ENCODE peak calls at places on chromosomes 3 and 15, in six cellular contexts. M is A549, O is IMR-90, X is body of pancreas, N is HepG2, S is right lobe of liver. R is an unnamed sample.

GRCh38 chr3:61108247-61109019 is 142.8 kb downstream of the FHIT start:
- ATAC-seq in M (no peak), O (no peak), X (no peak), N (no peak), S (no peak), R (no peak)

GRCh38 chr3:16496408-16497222 is 16.9 kb downstream of the RFTN1 start:
- ATAC-seq in M (no peak), O (no peak), X (no peak), N (no peak), S (no peak), R (no peak)

GRCh38 chr3:60013241-60013640 is 963.4 kb upstream of the CFAP20DC start:
- ATAC-seq in M (no peak), O (no peak), X (no peak), N (no peak), S (no peak), R (no peak)

GRCh38 chr3:128950223-128950938 is 43.5 kb downstream of the CFAP92 start:
- ATAC-seq in M (peak), O (peak), X (no peak), N (peak), S (peak), R (no peak)

GRCh38 chr3:169818330-169818729 is 5.6 kb upstream of the LRRC34 start:
- ATAC-seq in M (no peak), O (peak), X (no peak), N (no peak), S (no peak), R (no peak)

GRCh38 chr3:111695584-111696213 is 100.6 kb upstream of the ZBED2 start:
- ATAC-seq in M (peak), O (peak), X (no peak), N (no peak), S (no peak), R (no peak)

GRCh38 chr15:76035593-76035992 is 23.4 kb upstream of the NRG4 start:
- ATAC-seq in M (no peak), O (no peak), X (no peak), N (no peak), S (no peak), R (no peak)

GRCh38 chr3:40464339-40465110 is 7.4 kb downstream of the RPL14 start:
- ATAC-seq in M (peak), O (no peak), X (no peak), N (peak), S (no peak), R (no peak)

GRCh38 chr3:106529738-106530137 is 660.9 kb upstream of the CBLB start:
- ATAC-seq in M (no peak), O (no peak), X (no peak), N (no peak), S (no peak), R (no peak)

GRCh38 chr3:143693506-143693905 is 154.8 kb downstream of the SLC9A9 start:
- ATAC-seq in M (no peak), O (no peak), X (no peak), N (no peak), S (no peak), R (no peak)

GRCh38 chr3:143697975-143698374 is 150.3 kb downstream of the SLC9A9 start:
- ATAC-seq in M (peak), O (no peak), X (no peak), N (peak), S (no peak), R (no peak)

GRCh38 chr3:143700431-143700975 is 147.8 kb downstream of the SLC9A9 start:
- ATAC-seq in M (no peak), O (no peak), X (no peak), N (no peak), S (no peak), R (no peak)

DNA sequence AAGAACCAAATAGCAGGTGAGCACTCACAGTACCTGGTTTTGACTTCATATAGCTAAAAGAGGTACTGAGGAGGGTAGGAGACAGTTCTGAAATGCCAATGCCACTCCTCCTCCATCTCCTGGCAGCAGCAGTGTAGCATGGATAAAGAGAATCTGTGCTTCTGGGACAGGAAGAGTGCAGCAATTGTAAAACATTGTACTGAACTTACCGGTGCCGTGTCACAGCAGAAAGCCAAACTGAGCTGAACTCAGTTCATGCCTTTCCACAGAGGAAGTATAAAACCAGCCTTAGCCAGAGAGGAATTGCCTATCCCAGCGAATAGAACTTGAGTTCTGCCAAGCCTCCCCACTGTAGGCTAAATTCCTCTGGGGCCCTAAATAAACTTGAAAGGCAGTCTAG is 148.9 kb downstream of the SLC9A9 start:
- ATAC-seq in M (no peak), O (no peak), X (no peak), N (no peak), S (no peak), R (no peak)
- TF ChIP-seq POLR2A in M (no peak), O (no peak), X (no peak), N (no peak), S (no peak), R (no peak)

GRCh38 chr3:41632705-41633104 is 329.2 kb downstream of the ULK4 start:
- ATAC-seq in M (no peak), O (no peak), X (no peak), N (peak), S (no peak), R (no peak)
- TF ChIP-seq POLR2A in M (no peak), O (no peak), X (no peak), N (no peak), S (no peak), R (no peak)

GRCh38 chr3:46861293-46861995 is 1.8 kb downstream of the MYL3 start:
- ATAC-seq in M (no peak), O (no peak), X (no peak), N (peak), S (no peak), R (no peak)
- TF ChIP-seq POLR2A in M (no peak), O (no peak), X (no peak), N (no peak), S (no peak), R (no peak)

GRCh38 chr15:62453979-62454378 is 288.9 kb upstream of the C2CD4B start:
- ATAC-seq in M (no peak), O (peak), X (no peak), N (no peak), S (no peak), R (no peak)

GRCh38 chr15:62455441-62455921 is 290.4 kb upstream of the C2CD4B start:
- ATAC-seq in M (no peak), O (peak), X (no peak), N (no peak), S (no peak), R (no peak)

GRCh38 chr15:62454567-62455172 is 289.6 kb upstream of the C2CD4B start:
- ATAC-seq in M (no peak), O (peak), X (no peak), N (no peak), S (no peak), R (no peak)

GRCh38 chr15:62457100-62457499 is 292.0 kb upstream of the C2CD4B start:
- ATAC-seq in M (no peak), O (no peak), X (no peak), N (no peak), S (no peak), R (no peak)

DNA sequence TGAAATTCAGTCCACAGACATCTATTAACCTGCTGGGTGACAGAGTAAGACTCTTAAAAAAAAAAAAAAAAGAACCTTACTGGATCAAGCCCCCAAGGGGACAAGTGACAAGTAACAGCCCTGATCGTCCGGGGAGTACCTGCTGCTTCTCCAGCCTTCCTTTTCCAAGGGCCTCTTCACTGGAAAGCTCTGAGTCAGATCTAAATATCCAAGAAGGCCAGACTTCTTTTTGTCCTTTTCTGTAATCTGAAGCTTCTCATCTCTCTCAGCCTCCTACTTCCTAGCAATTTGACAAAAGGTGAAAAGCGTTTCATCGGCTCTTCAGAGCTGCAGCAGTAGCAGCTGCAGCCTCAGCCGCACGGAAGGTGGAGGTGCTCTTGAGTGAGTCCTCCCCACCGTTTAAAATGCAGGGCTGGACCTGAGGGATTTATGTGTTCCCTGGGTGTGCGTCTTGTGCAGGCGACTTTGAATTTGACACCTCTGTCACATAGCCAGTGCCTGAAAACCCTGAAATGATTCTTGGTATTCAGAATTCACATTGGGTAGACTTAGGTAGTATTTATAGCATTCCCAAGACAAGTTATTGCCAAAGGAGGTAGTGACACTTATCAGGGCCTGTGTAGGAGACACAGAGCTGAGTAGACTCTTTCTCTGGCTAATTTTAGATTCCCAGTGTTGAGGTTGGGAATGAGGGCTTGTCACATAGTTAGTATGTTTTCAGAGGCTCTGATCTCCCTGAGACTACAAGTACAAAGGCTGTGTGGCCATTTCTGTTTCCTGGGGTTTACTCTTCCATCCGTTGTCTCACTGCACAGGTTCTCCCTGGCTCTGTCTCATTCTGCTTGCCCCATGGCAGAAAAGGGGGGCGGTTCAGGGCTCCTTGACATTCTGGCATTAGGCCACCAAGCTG is 291.2 kb upstream of the C2CD4B start:
- ATAC-seq in M (no peak), O (no peak), X (no peak), N (no peak), S (no peak), R (no peak)
- TF ChIP-seq POLR2A in M (no peak), O (no peak), X (no peak), N (no peak), S (no peak), R (no peak)